ENCODE peak calls at places on chromosomes 6 and 20, in eight cellular contexts. G is MCF 10A, K is D341Med, U is fibroblast of pulmonary artery, N is AG09319, Y is PC-3, D is HFFc6, X is SW480. L is an unnamed sample.

GRCh38 chr20:1810926-1811620 is 84.1 kb upstream of the SIRPA start:
- DNase-seq in G (no peak), K (peak; percentile 4), U (peak; percentile 66), N (no peak), Y (no peak), D (no peak), X (peak; percentile 33), L (no peak)

GRCh38 chr6:96015321-96015790 is 418 bp upstream of the FUT9 start:
- DNase-seq in G (no peak), K (no peak), U (no peak), N (no peak), Y (no peak), D (no peak), X (no peak), L (no peak)

GRCh38 chr20:52493177-52493711 is 301.7 kb upstream of the ZFP64 start:
- DNase-seq in G (no peak), K (no peak), U (peak; percentile 80), N (no peak), Y (no peak), D (no peak), X (peak; percentile 58), L (no peak)

GRCh38 chr20:50658804-50659380 is 32.5 kb downstream of the RIPOR3 start:
- DNase-seq in G (no peak), K (no peak), U (peak; percentile 52), N (no peak), Y (peak; percentile 65), D (no peak), X (no peak), L (no peak)

GRCh38 chr6:122184260-122184934 is 215.1 kb upstream of the HSF2 start:
- DNase-seq in G (peak; percentile 29), K (peak; percentile 24), U (peak; percentile 33), N (peak; percentile 10), Y (peak; percentile 19), D (peak; percentile 32), X (peak; percentile 27), L (no peak)

GRCh38 chr6:6686748-6687601 is 98.5 kb downstream of the LY86 start:
- DNase-seq in G (peak; percentile 98), K (peak; percentile 93), U (peak; percentile 72), N (no peak), Y (peak; percentile 99), D (peak; percentile 12), X (peak; percentile 95), L (peak; percentile 95)

GRCh38 chr20:14336667-14337066 is 745 bp downstream of the FLRT3 start:
- DNase-seq in G (peak; percentile 54), K (no peak), U (peak; percentile 30), N (no peak), Y (peak; percentile 63), D (no peak), X (peak; percentile 38), L (no peak)

GRCh38 chr6:154705471-154706113 is 27.6 kb upstream of the SCAF8 start:
- DNase-seq in G (peak; percentile 8), K (no peak), U (peak; percentile 15), N (no peak), Y (peak; percentile 5), D (no peak), X (no peak), L (no peak)

GRCh38 chr20:36578642-36579041 is 5.2 kb downstream of the TGIF2 start:
- DNase-seq in G (no peak), K (no peak), U (no peak), N (no peak), Y (no peak), D (no peak), X (no peak), L (no peak)

GRCh38 chr6:21371676-21372161 is 221.8 kb upstream of the SOX4 start:
- DNase-seq in G (peak; percentile 40), K (no peak), U (peak; percentile 44), N (peak; percentile 12), Y (peak; percentile 57), D (peak; percentile 29), X (no peak), L (no peak)

GRCh38 chr6:159691133-159691962 is 1.7 kb downstream of the SOD2 start:
- DNase-seq in G (peak; percentile 89), K (no peak), U (peak; percentile 98), N (peak; percentile 82), Y (peak; percentile 78), D (peak; percentile 83), X (peak; percentile 40), L (no peak)

GRCh38 chr6:90414352-90414751 is 117.7 kb upstream of the BACH2 start:
- DNase-seq in G (no peak), K (no peak), U (no peak), N (no peak), Y (no peak), D (no peak), X (no peak), L (no peak)

GRCh38 chr6:167113935-167114910 is 8.7 kb upstream of the CCR6 start:
- DNase-seq in G (no peak), K (no peak), U (no peak), N (no peak), Y (no peak), D (no peak), X (no peak), L (no peak)